ENCODE peak calls at places on chromosome X, in eight cellular contexts. One of them, this sample, is unnamed.

GRCh38 chrX:17656035-17656418 is 81.3 kb upstream of the SCML1 start:
- DNase-seq in cardiac fibroblast: no peak
- DNase-seq in breast epithelium: no peak
- DNase-seq in upper lobe of left lung: no peak
- DNase-seq in GM06990: no peak
- DNase-seq in AG09309: no peak
- DNase-seq in tibial artery: no peak
- DNase-seq in omental fat pad: no peak
- DNase-seq in this sample: no peak

GRCh38 chrX:72101597-72102037 is 30.1 kb downstream of the RTL5 start:
- DNase-seq in cardiac fibroblast: no peak
- DNase-seq in breast epithelium: no peak
- DNase-seq in upper lobe of left lung: no peak
- DNase-seq in GM06990: no peak
- DNase-seq in AG09309: no peak
- DNase-seq in tibial artery: no peak
- DNase-seq in omental fat pad: no peak
- DNase-seq in this sample: no peak

GRCh38 chrX:10022580-10023245 is 55.6 kb downstream of the CLDN34 start:
- DNase-seq in cardiac fibroblast: peak
- DNase-seq in breast epithelium: no peak
- DNase-seq in upper lobe of left lung: no peak
- DNase-seq in GM06990: no peak
- DNase-seq in AG09309: no peak
- DNase-seq in tibial artery: no peak
- DNase-seq in omental fat pad: no peak
- DNase-seq in this sample: no peak

GRCh38 chrX:24081661-24082154 is 27.0 kb downstream of the EIF2S3 start:
- DNase-seq in cardiac fibroblast: peak
- DNase-seq in breast epithelium: peak
- DNase-seq in upper lobe of left lung: peak
- DNase-seq in GM06990: peak
- DNase-seq in AG09309: no peak
- DNase-seq in tibial artery: peak
- DNase-seq in omental fat pad: no peak
- DNase-seq in this sample: no peak

GRCh38 chrX:20542072-20542471 is 275.4 kb upstream of the RPS6KA3 start:
- DNase-seq in cardiac fibroblast: no peak
- DNase-seq in breast epithelium: no peak
- DNase-seq in upper lobe of left lung: no peak
- DNase-seq in GM06990: no peak
- DNase-seq in AG09309: no peak
- DNase-seq in tibial artery: no peak
- DNase-seq in omental fat pad: no peak
- DNase-seq in this sample: no peak

GRCh38 chrX:130100180-130100579 is 10.1 kb downstream of the ELF4 start:
- DNase-seq in cardiac fibroblast: peak
- DNase-seq in breast epithelium: peak
- DNase-seq in upper lobe of left lung: peak
- DNase-seq in GM06990: no peak
- DNase-seq in AG09309: peak
- DNase-seq in tibial artery: peak
- DNase-seq in omental fat pad: no peak
- DNase-seq in this sample: no peak

GRCh38 chrX:18676470-18676869 is 4.6 kb upstream of the RS1 start:
- DNase-seq in cardiac fibroblast: no peak
- DNase-seq in breast epithelium: no peak
- DNase-seq in upper lobe of left lung: no peak
- DNase-seq in GM06990: no peak
- DNase-seq in AG09309: no peak
- DNase-seq in tibial artery: no peak
- DNase-seq in omental fat pad: no peak
- DNase-seq in this sample: no peak

GRCh38 chrX:53184836-53185235 is 40.2 kb downstream of the KDM5C start:
- DNase-seq in cardiac fibroblast: peak
- DNase-seq in breast epithelium: no peak
- DNase-seq in upper lobe of left lung: no peak
- DNase-seq in GM06990: no peak
- DNase-seq in AG09309: peak
- DNase-seq in tibial artery: no peak
- DNase-seq in omental fat pad: no peak
- DNase-seq in this sample: no peak

GRCh38 chrX:103475381-103475780 is 43.9 kb downstream of the RAB40A start:
- DNase-seq in cardiac fibroblast: peak
- DNase-seq in breast epithelium: no peak
- DNase-seq in upper lobe of left lung: no peak
- DNase-seq in GM06990: no peak
- DNase-seq in AG09309: no peak
- DNase-seq in tibial artery: no peak
- DNase-seq in omental fat pad: no peak
- DNase-seq in this sample: no peak

GRCh38 chrX:8679572-8679971 is 52.4 kb downstream of the ANOS1 start:
- DNase-seq in cardiac fibroblast: no peak
- DNase-seq in breast epithelium: no peak
- DNase-seq in upper lobe of left lung: peak
- DNase-seq in GM06990: no peak
- DNase-seq in AG09309: no peak
- DNase-seq in tibial artery: no peak
- DNase-seq in omental fat pad: no peak
- DNase-seq in this sample: no peak

GRCh38 chrX:153471663-153472280 is 1.4 kb upstream of the HAUS7 start:
- DNase-seq in cardiac fibroblast: no peak
- DNase-seq in breast epithelium: no peak
- DNase-seq in upper lobe of left lung: no peak
- DNase-seq in GM06990: no peak
- DNase-seq in AG09309: no peak
- DNase-seq in tibial artery: no peak
- DNase-seq in omental fat pad: no peak
- DNase-seq in this sample: no peak

GRCh38 chrX:153468008-153468580 is 2.3 kb downstream of the HAUS7 start:
- DNase-seq in cardiac fibroblast: no peak
- DNase-seq in breast epithelium: no peak
- DNase-seq in upper lobe of left lung: no peak
- DNase-seq in GM06990: no peak
- DNase-seq in AG09309: no peak
- DNase-seq in tibial artery: no peak
- DNase-seq in omental fat pad: no peak
- DNase-seq in this sample: no peak

GRCh38 chrX:153470411-153471363 is at the start of gene HAUS7:
- DNase-seq in cardiac fibroblast: peak
- DNase-seq in breast epithelium: peak
- DNase-seq in upper lobe of left lung: peak
- DNase-seq in GM06990: peak
- DNase-seq in AG09309: peak
- DNase-seq in tibial artery: peak
- DNase-seq in omental fat pad: peak
- DNase-seq in this sample: peak

GRCh38 chrX:153473126-153473525 is 2.8 kb upstream of the HAUS7 start:
- DNase-seq in cardiac fibroblast: no peak
- DNase-seq in breast epithelium: no peak
- DNase-seq in upper lobe of left lung: no peak
- DNase-seq in GM06990: no peak
- DNase-seq in AG09309: no peak
- DNase-seq in tibial artery: no peak
- DNase-seq in omental fat pad: no peak
- DNase-seq in this sample: no peak

GRCh38 chrX:153469811-153470410 is 465 bp downstream of the HAUS7 start:
- DNase-seq in cardiac fibroblast: peak
- DNase-seq in breast epithelium: no peak
- DNase-seq in upper lobe of left lung: peak
- DNase-seq in GM06990: no peak
- DNase-seq in AG09309: no peak
- DNase-seq in tibial artery: no peak
- DNase-seq in omental fat pad: no peak
- DNase-seq in this sample: no peak
- TF ChIP-seq CTCF in cardiac fibroblast: peak
- TF ChIP-seq CTCF in breast epithelium: peak
- TF ChIP-seq CTCF in upper lobe of left lung: no peak
- TF ChIP-seq CTCF in GM06990: no peak
- TF ChIP-seq CTCF in AG09309: no peak
- TF ChIP-seq CTCF in tibial artery: peak
- TF ChIP-seq CTCF in omental fat pad: peak
- TF ChIP-seq CTCF in this sample: no peak

DNA sequence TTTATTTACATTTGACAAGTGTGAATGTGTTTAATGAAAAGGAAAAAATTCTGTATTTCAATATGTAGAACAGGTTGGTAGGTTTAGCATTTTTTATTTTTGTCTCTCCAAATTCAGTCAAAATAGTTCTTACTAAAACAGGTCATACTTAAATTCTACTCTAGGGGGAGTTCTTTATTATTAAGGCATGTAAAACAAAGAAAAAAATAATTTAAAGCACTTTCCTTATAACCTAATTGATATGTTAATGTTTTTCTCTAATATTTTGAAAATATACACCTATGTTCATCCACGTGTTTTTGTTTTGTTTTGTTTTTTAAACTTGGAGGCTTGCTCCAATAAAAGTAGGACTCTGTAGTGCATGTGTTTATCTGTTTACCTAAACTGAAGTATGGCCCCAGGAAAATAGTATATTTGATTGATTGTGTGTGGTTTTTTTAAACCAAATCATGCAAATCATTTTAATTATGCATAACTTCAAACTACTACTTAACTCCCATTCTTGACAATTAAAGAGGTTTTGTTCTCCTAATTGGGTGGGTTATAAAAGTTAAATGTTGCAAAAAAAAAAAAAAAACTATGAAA is 562.7 kb downstream of the RPA4 start:
- DNase-seq in cardiac fibroblast: peak
- DNase-seq in breast epithelium: no peak
- DNase-seq in upper lobe of left lung: no peak
- DNase-seq in GM06990: no peak
- DNase-seq in AG09309: no peak
- DNase-seq in tibial artery: no peak
- DNase-seq in omental fat pad: no peak
- DNase-seq in this sample: no peak
- TF ChIP-seq CTCF in cardiac fibroblast: peak
- TF ChIP-seq CTCF in breast epithelium: no peak
- TF ChIP-seq CTCF in upper lobe of left lung: no peak
- TF ChIP-seq CTCF in GM06990: no peak
- TF ChIP-seq CTCF in AG09309: no peak
- TF ChIP-seq CTCF in tibial artery: no peak
- TF ChIP-seq CTCF in omental fat pad: no peak
- TF ChIP-seq CTCF in this sample: no peak

GRCh38 chrX:40373025-40373424 is 207.7 kb upstream of the ATP6AP2 start:
- DNase-seq in cardiac fibroblast: no peak
- DNase-seq in breast epithelium: no peak
- DNase-seq in upper lobe of left lung: no peak
- DNase-seq in GM06990: no peak
- DNase-seq in AG09309: no peak
- DNase-seq in tibial artery: no peak
- DNase-seq in omental fat pad: no peak
- DNase-seq in this sample: no peak

GRCh38 chrX:40377684-40378083 is 203.1 kb upstream of the ATP6AP2 start:
- DNase-seq in cardiac fibroblast: no peak
- DNase-seq in breast epithelium: no peak
- DNase-seq in upper lobe of left lung: no peak
- DNase-seq in GM06990: no peak
- DNase-seq in AG09309: no peak
- DNase-seq in tibial artery: no peak
- DNase-seq in omental fat pad: no peak
- DNase-seq in this sample: no peak

GRCh38 chrX:40371376-40371775 is 209.4 kb upstream of the ATP6AP2 start:
- DNase-seq in cardiac fibroblast: no peak
- DNase-seq in breast epithelium: no peak
- DNase-seq in upper lobe of left lung: no peak
- DNase-seq in GM06990: no peak
- DNase-seq in AG09309: no peak
- DNase-seq in tibial artery: no peak
- DNase-seq in omental fat pad: no peak
- DNase-seq in this sample: no peak

GRCh38 chrX:40374486-40374885 is 206.3 kb upstream of the ATP6AP2 start:
- DNase-seq in cardiac fibroblast: no peak
- DNase-seq in breast epithelium: no peak
- DNase-seq in upper lobe of left lung: no peak
- DNase-seq in GM06990: no peak
- DNase-seq in AG09309: no peak
- DNase-seq in tibial artery: no peak
- DNase-seq in omental fat pad: no peak
- DNase-seq in this sample: no peak

DNA sequence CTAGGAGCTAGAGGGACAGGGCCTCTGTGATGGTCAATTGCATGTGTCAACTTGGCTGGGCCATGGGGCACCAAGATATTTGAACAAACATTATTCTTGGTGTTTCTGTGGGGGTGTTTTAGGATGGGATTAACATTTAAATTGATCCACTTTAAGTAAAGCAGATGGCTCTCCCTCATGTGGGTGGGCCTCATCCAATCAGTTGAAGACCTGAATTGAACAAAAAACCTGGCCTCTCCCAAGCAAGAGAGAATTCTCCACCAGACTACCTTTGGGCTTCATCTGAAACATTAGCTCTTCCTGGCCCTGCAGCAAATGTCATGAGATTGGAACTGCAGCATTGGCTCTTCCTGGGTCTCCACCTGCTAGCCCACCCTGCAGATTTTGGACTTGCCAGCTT is 207.1 kb upstream of the ATP6AP2 start:
- DNase-seq in cardiac fibroblast: no peak
- DNase-seq in breast epithelium: no peak
- DNase-seq in upper lobe of left lung: no peak
- DNase-seq in GM06990: no peak
- DNase-seq in AG09309: no peak
- DNase-seq in tibial artery: no peak
- DNase-seq in omental fat pad: no peak
- DNase-seq in this sample: no peak
- TF ChIP-seq CTCF in cardiac fibroblast: no peak
- TF ChIP-seq CTCF in breast epithelium: no peak
- TF ChIP-seq CTCF in upper lobe of left lung: no peak
- TF ChIP-seq CTCF in GM06990: no peak
- TF ChIP-seq CTCF in AG09309: no peak
- TF ChIP-seq CTCF in tibial artery: no peak
- TF ChIP-seq CTCF in omental fat pad: no peak
- TF ChIP-seq CTCF in this sample: no peak

GRCh38 chrX:136608295-136608933 is 39.5 kb upstream of the CD40LG start:
- DNase-seq in cardiac fibroblast: peak
- DNase-seq in breast epithelium: peak
- DNase-seq in upper lobe of left lung: peak
- DNase-seq in GM06990: no peak
- DNase-seq in AG09309: no peak
- DNase-seq in tibial artery: peak
- DNase-seq in omental fat pad: no peak
- DNase-seq in this sample: no peak
- TF ChIP-seq CTCF in cardiac fibroblast: peak
- TF ChIP-seq CTCF in breast epithelium: no peak
- TF ChIP-seq CTCF in upper lobe of left lung: no peak
- TF ChIP-seq CTCF in GM06990: peak
- TF ChIP-seq CTCF in AG09309: peak
- TF ChIP-seq CTCF in tibial artery: peak
- TF ChIP-seq CTCF in omental fat pad: no peak
- TF ChIP-seq CTCF in this sample: peak

DNA sequence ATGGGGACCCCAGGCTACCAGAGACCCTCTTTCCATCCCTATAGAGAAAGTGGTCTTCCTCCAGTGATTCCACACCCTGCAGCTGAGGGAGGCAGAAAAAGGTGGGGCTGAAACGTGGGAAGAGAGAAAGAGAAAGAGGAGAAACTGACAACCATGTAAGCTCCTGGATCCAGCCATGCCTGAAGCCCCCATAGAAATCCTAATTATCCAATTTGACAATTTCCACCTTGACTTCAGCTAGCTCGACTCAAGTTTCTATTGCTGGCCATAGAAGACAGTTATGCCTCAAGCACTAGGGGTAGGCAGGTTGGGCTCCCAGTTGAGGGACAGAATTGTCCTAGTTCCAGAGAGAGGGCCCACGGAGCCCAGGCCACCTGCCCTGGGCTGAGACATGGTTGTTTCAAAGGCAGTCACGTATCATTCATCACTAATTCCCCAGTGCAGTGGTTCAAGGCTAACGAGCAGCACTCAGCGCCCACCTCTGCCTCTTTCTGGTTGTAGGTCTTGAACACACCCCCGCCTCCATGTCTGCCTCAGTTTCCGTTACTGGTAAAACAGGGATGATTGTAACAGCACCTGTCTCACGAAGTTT is 39.8 kb upstream of the ASMTL start:
- DNase-seq in cardiac fibroblast: no peak
- DNase-seq in breast epithelium: no peak
- DNase-seq in upper lobe of left lung: no peak
- DNase-seq in GM06990: no peak
- DNase-seq in AG09309: no peak
- DNase-seq in tibial artery: no peak
- DNase-seq in omental fat pad: no peak
- DNase-seq in this sample: no peak
- TF ChIP-seq CTCF in cardiac fibroblast: no peak
- TF ChIP-seq CTCF in breast epithelium: no peak
- TF ChIP-seq CTCF in upper lobe of left lung: no peak
- TF ChIP-seq CTCF in GM06990: no peak
- TF ChIP-seq CTCF in AG09309: no peak
- TF ChIP-seq CTCF in tibial artery: no peak
- TF ChIP-seq CTCF in omental fat pad: no peak
- TF ChIP-seq CTCF in this sample: no peak

This sample was measured in D721Med.